ENCODE peak calls at places on chromosome 3, in five cellular contexts. R is choroid plexus epithelial cell, J is GM23338, P is GM12864, W is brain microvascular endothelial cell. B is an unnamed sample.

GRCh38 chr3:22724439-22724838 is 478.7 kb upstream of the UBE2E2 start:
- DNase-seq in R (no peak), J (no peak), P (no peak), W (no peak), B (no peak)

GRCh38 chr3:20040476-20041196 is 390 bp downstream of the KAT2B start:
- DNase-seq in R (peak), J (peak), P (no peak), W (peak), B (peak)

GRCh38 chr3:136840252-136840651 is 21.3 kb downstream of the SLC35G2 start:
- DNase-seq in R (no peak), J (no peak), P (no peak), W (no peak), B (no peak)

GRCh38 chr3:197533396-197534347 is 22.1 kb downstream of the BDH1 start:
- DNase-seq in R (no peak), J (no peak), P (no peak), W (no peak), B (peak)

GRCh38 chr3:65173841-65174240 is 486.0 kb upstream of the ADAMTS9 start:
- DNase-seq in R (peak), J (no peak), P (no peak), W (no peak), B (no peak)

GRCh38 chr3:194715022-194715800 is 29.5 kb downstream of the FAM43A start:
- DNase-seq in R (peak), J (no peak), P (no peak), W (peak), B (no peak)

GRCh38 chr3:80470433-80470832 is 702.6 kb upstream of the ROBO1 start:
- DNase-seq in R (no peak), J (no peak), P (no peak), W (no peak), B (no peak)

GRCh38 chr3:196927571-196928453 is 14.5 kb downstream of the NCBP2 start:
- DNase-seq in R (no peak), J (no peak), P (no peak), W (no peak), B (no peak)

GRCh38 chr3:23713641-23714040 is 92.1 kb upstream of the UBE2E1 start:
- DNase-seq in R (no peak), J (no peak), P (no peak), W (peak), B (no peak)

GRCh38 chr3:188415196-188415595 is 261.2 kb downstream of the LPP start:
- DNase-seq in R (no peak), J (no peak), P (no peak), W (no peak), B (no peak)

GRCh38 chr3:170058127-170058526 is 20.3 kb downstream of the GPR160 start:
- DNase-seq in R (no peak), J (no peak), P (no peak), W (no peak), B (no peak)

GRCh38 chr3:172369590-172370259 is 78.5 kb downstream of the GHSR start:
- DNase-seq in R (no peak), J (no peak), P (no peak), W (no peak), B (no peak)

GRCh38 chr3:120926146-120926545 is 18.1 kb downstream of the STXBP5L start:
- DNase-seq in R (no peak), J (no peak), P (no peak), W (no peak), B (no peak)

GRCh38 chr3:184001761-184002160 is 15.9 kb downstream of the ABCC5 start:
- DNase-seq in R (no peak), J (no peak), P (no peak), W (no peak), B (no peak)

GRCh38 chr3:44954962-44955361 is 21.0 kb downstream of the ZDHHC3 start:
- DNase-seq in R (peak), J (no peak), P (no peak), W (no peak), B (no peak)

GRCh38 chr3:9951598-9951961 is 628 bp downstream of the PRRT3 start:
- DNase-seq in R (no peak), J (peak), P (no peak), W (no peak), B (no peak)

GRCh38 chr3:9949626-9950025 is 2.6 kb downstream of the PRRT3 start:
- DNase-seq in R (no peak), J (no peak), P (no peak), W (no peak), B (peak)

GRCh38 chr3:9949115-9949514 is 3.1 kb downstream of the PRRT3 start:
- DNase-seq in R (no peak), J (no peak), P (no peak), W (no peak), B (peak)

GRCh38 chr3:9951962-9952805 is at the start of gene PRRT3:
- DNase-seq in R (peak), J (peak), P (no peak), W (peak), B (peak)

DNA sequence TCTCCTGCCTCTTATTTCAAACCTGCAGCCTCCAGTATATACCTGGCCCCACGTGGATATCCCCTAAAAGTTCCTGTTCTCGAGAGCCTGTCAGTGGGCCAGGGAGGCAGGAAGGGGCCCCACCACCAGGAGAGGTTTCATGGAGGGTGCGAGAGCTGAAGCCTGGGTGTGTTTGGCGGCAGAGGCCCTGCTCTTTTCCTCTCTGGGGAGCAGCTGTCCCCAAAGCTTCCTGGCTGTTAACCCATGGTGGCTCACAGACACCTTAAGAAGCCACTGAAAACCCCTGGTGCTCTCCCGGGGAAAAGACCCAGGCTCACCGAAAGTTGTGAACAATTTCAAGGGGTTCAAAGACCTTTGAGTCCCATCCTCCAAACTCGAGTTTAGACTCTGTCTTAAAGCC is 1.1 kb downstream of the PRRT3 start:
- DNase-seq in R (no peak), J (no peak), P (no peak), W (no peak), B (no peak)
- H3K4me3 ChIP-seq in R (no peak), J (peak), P (peak), W (no peak), B (no peak)

DNA sequence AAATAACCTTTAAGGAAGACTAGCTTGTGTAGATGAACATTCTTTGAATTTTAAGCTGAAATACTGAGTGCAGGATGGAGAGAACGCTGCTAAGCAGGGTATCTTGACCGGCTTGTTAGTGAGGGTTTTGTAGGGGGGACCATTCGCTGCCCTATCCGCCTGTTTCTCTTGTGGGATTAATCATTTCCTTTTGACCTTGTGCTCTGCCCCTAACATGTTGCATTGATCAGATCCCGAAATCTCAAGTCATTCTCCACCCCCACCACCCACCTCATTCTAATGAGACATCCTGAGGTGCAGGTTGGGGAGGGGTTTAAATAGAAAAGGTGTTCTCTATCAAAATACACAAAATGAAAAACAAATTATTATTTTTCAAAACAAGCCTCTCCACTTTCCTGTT is 32.8 kb downstream of the TRIM71 start:
- DNase-seq in R (no peak), J (no peak), P (no peak), W (no peak), B (no peak)
- H3K4me3 ChIP-seq in R (no peak), J (peak), P (no peak), W (no peak), B (no peak)

GRCh38 chr3:34248352-34248751 is 449.9 kb downstream of the PDCD6IP start:
- DNase-seq in R (no peak), J (no peak), P (peak), W (no peak), B (no peak)

DNA sequence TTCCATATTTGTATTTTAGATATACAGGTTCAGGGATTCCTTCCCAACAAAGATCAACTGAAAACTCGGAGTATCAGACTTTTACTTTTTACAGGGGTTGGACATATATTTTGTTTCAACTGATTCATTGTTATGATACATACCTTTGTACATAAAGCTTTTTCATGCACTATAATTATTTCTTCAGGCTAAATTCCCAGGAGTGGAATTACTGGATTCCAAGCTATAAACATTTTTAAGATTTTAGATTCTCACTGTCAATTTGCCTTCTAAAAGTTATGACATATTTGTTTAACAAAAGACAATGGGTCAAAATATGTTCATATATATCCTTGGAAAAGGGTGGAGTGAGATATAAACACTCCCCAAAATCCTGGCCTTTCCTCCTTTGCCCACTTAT is 449.0 kb downstream of the PDCD6IP start:
- DNase-seq in R (no peak), J (no peak), P (no peak), W (no peak), B (no peak)
- H3K4me3 ChIP-seq in R (no peak), J (no peak), P (no peak), W (no peak), B (no peak)

GRCh38 chr3:50275996-50276761 is 2.7 kb upstream of the LSMEM2 start:
- DNase-seq in R (no peak), J (peak), P (no peak), W (no peak), B (peak)
- H3K4me3 ChIP-seq in R (no peak), J (peak), P (no peak), W (no peak), B (no peak)

B was measured in endodermal cell.